ENCODE peak calls at places on chromosomes 12 and 14, in five cellular contexts. I, G, N, O and L are unnamed samples.

GRCh38 chr12:102454808-102455760 is 25.3 kb downstream of the IGF1 start:
- DNase-seq in I (no peak), G (peak; percentile 43), N (peak; percentile 14), O (no peak), L (peak; percentile 39)

GRCh38 chr12:57213763-57214397 is 2.7 kb upstream of the NXPH4 start:
- DNase-seq in I (no peak), G (no peak), N (no peak), O (no peak), L (no peak)

GRCh38 chr12:118999107-118999506 is 17.8 kb downstream of the SRRM4 start:
- DNase-seq in I (no peak), G (no peak), N (no peak), O (no peak), L (no peak)

GRCh38 chr12:128844031-128844635 is 9.1 kb upstream of the GLT1D1 start:
- DNase-seq in I (no peak), G (no peak), N (no peak), O (no peak), L (no peak)

GRCh38 chr14:92317511-92317910 is 5.5 kb upstream of the SLC24A4 start:
- DNase-seq in I (no peak), G (peak; percentile 43), N (peak; percentile 23), O (no peak), L (no peak)

GRCh38 chr12:126926023-126926600 is 1340.9 kb upstream of the TMEM132C start:
- DNase-seq in I (no peak), G (no peak), N (no peak), O (no peak), L (no peak)

GRCh38 chr14:102493585-102493984 is 16.0 kb downstream of the ANKRD9 start:
- DNase-seq in I (no peak), G (no peak), N (no peak), O (no peak), L (no peak)

GRCh38 chr14:71942904-71943694 is 10.9 kb downstream of the RGS6 start:
- DNase-seq in I (no peak), G (no peak), N (no peak), O (no peak), L (no peak)

GRCh38 chr14:101127239-101127638 is 223.7 kb upstream of the RTL1 start:
- DNase-seq in I (no peak), G (no peak), N (no peak), O (no peak), L (no peak)

GRCh38 chr12:2185751-2186341 is 133.1 kb downstream of the CACNA1C start:
- DNase-seq in I (no peak), G (no peak), N (peak; percentile 78), O (no peak), L (no peak)

GRCh38 chr14:69665596-69665995 is 54.2 kb downstream of the SUSD6 start:
- DNase-seq in I (no peak), G (peak; percentile 23), N (peak; percentile 69), O (no peak), L (no peak)

GRCh38 chr12:120361506-120362208 is 7.3 kb downstream of the MSI1 start:
- DNase-seq in I (no peak), G (no peak), N (peak; percentile 85), O (no peak), L (peak; percentile 25)

GRCh38 chr12:106764738-106765137 is 9.7 kb upstream of the RIC8B start:
- DNase-seq in I (no peak), G (no peak), N (no peak), O (peak; percentile 84), L (no peak)

GRCh38 chr12:124171231-124171985 is 123.5 kb upstream of the RFLNA start:
- DNase-seq in I (no peak), G (no peak), N (no peak), O (no peak), L (no peak)

GRCh38 chr12:107903377-107904061 is 129.0 kb downstream of the ASCL4 start:
- DNase-seq in I (no peak), G (no peak), N (peak; percentile 19), O (no peak), L (no peak)

GRCh38 chr12:122571821-122572220 is 44.8 kb downstream of the KNTC1 start:
- DNase-seq in I (no peak), G (no peak), N (no peak), O (no peak), L (no peak)

GRCh38 chr12:124910561-124911478 is 3.6 kb downstream of the UBC start:
- DNase-seq in I (no peak), G (peak; percentile 65), N (peak; percentile 30), O (no peak), L (no peak)

GRCh38 chr14:82419933-82420332 is 886.3 kb upstream of the SEL1L start:
- DNase-seq in I (no peak), G (no peak), N (no peak), O (no peak), L (no peak)

GRCh38 chr14:106227793-106228192 is 701.4 kb downstream of the TMEM121 start:
- DNase-seq in I (no peak), G (no peak), N (no peak), O (no peak), L (no peak)

GRCh38 chr12:76028649-76029277 is 2.8 kb downstream of the PHLDA1 start:
- DNase-seq in I (no peak), G (no peak), N (no peak), O (no peak), L (no peak)

GRCh38 chr14:87966816-87967215 is 26.2 kb downstream of the GALC start:
- DNase-seq in I (no peak), G (no peak), N (peak; percentile 21), O (no peak), L (no peak)

GRCh38 chr12:1908758-1909157 is 9.7 kb downstream of the CACNA2D4 start:
- DNase-seq in I (no peak), G (no peak), N (no peak), O (no peak), L (no peak)

GRCh38 chr14:24296341-24297157 is 3.0 kb downstream of the DHRS1 start:
- DNase-seq in I (peak; percentile 42), G (peak; percentile 89), N (peak; percentile 92), O (no peak), L (peak; percentile 68)

GRCh38 chr14:68979722-68980552 is 835 bp upstream of the ACTN1 start:
- DNase-seq in I (no peak), G (peak; percentile 36), N (peak; percentile 78), O (peak; percentile 84), L (no peak)

GRCh38 chr14:87065366-87065765 is 927.6 kb downstream of the GALC start:
- DNase-seq in I (no peak), G (no peak), N (no peak), O (no peak), L (no peak)

GRCh38 chr12:78490841-78491240 is 373.7 kb upstream of the SYT1 start:
- DNase-seq in I (no peak), G (peak; percentile 2), N (peak; percentile 75), O (no peak), L (no peak)

DNA sequence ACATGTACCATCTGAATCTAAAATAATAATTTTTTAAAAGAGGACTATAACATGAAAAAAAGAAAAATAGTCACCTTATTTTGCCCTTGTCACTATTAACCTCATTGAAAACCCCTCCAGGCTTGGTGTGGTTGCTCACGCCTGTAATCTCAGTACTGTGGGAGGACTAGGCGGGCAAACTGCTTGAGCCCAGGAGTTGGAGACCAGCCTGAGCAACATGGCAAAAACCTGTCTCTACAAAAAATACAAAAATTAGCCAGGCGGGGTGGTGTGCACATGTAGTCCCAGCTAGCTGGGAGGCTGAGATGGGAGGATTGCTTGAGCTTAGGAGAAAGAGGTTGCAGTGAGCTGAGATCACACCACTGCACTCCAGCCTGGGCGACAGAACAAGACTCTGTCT is 126.3 kb upstream of the KRAS start:
- DNase-seq in I (no peak), G (no peak), N (no peak), O (no peak), L (no peak)
- TF ChIP-seq CTCF in I (no peak), G (no peak), N (no peak), O (no peak), L (no peak)

GRCh38 chr14:50362791-50363733 is 33.6 kb downstream of the CDKL1 start:
- DNase-seq in I (no peak), G (no peak), N (no peak), O (no peak), L (no peak)
- TF ChIP-seq CTCF in I (no peak), G (no peak), N (no peak), O (no peak), L (no peak)

DNA sequence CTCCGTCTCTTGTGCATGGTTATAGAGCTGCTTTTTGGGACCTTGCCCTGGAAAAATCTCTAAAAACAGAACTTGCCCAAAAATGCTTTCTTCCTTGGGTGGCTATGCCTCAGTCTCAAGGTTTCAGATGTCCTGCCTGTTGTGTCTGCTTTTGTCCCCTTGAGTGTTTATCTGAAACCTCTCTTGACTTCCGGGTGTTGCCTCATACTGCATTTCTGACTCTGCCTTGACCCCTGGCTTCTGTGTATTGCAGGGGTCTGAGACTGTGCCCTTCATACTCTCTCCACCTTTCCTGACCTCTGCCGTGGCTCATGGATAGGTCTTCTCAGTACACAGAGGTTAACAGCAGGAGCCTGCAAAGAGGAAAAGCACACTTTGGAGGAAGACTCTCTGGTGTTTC is 124.8 kb upstream of the NTF3 start:
- DNase-seq in I (no peak), G (no peak), N (no peak), O (no peak), L (no peak)
- TF ChIP-seq CTCF in I (no peak), G (no peak), N (no peak), O (no peak), L (no peak)

GRCh38 chr14:37172936-37173613 is 669 bp upstream of the SLC25A21 start:
- DNase-seq in I (no peak), G (no peak), N (no peak), O (no peak), L (no peak)

GRCh38 chr14:37171678-37172023 is 755 bp downstream of the SLC25A21 start:
- DNase-seq in I (no peak), G (no peak), N (no peak), O (no peak), L (no peak)

GRCh38 chr14:37170237-37170636 is 2.2 kb downstream of the SLC25A21 start:
- DNase-seq in I (no peak), G (no peak), N (no peak), O (no peak), L (no peak)

GRCh38 chr14:37170993-37171392 is 1.4 kb downstream of the SLC25A21 start:
- DNase-seq in I (no peak), G (no peak), N (no peak), O (no peak), L (no peak)

GRCh38 chr14:37172024-37172869 is at the start of gene SLC25A21:
- DNase-seq in I (no peak), G (peak; percentile 71), N (peak; percentile 85), O (peak; percentile 79), L (peak; percentile 56)
- TF ChIP-seq CTCF in I (no peak), G (peak; percentile 38), N (peak; percentile 9), O (no peak), L (peak; percentile 21)

GRCh38 chr14:103910262-103910935 is 17.9 kb upstream of the TDRD9 start:
- DNase-seq in I (peak; percentile 59), G (peak; percentile 66), N (peak; percentile 85), O (peak; percentile 82), L (peak; percentile 25)
- TF ChIP-seq CTCF in I (peak; percentile 79), G (peak; percentile 80), N (peak; percentile 76), O (peak; percentile 71), L (peak; percentile 82)